ENCODE peak calls at places on chromosomes 4 and X, in five cellular contexts. One of them, this sample, is unnamed.

GRCh38 chr4:165711436-165711835 is 161.6 kb upstream of the TLL1 start:
- DNase-seq in non-pigmented ciliary epithelial cell: no peak
- DNase-seq in RPMI8226: no peak
- DNase-seq in COLO829: no peak
- DNase-seq in NB4: no peak
- DNase-seq in this sample: no peak

GRCh38 chr4:78781925-78782324 is 5.8 kb downstream of the BMP2K start:
- DNase-seq in NB4: peak
- DNase-seq in COLO829: no peak
- DNase-seq in non-pigmented ciliary epithelial cell: no peak
- DNase-seq in RPMI8226: no peak
- DNase-seq in this sample: no peak

GRCh38 chr4:156374069-156374468 is 420.4 kb upstream of the CTSO start:
- DNase-seq in COLO829: no peak
- DNase-seq in NB4: no peak
- DNase-seq in RPMI8226: no peak
- DNase-seq in non-pigmented ciliary epithelial cell: no peak
- DNase-seq in this sample: no peak

GRCh38 chr4:185730849-185731608 is 81.0 kb downstream of the SORBS2 start:
- DNase-seq in RPMI8226: peak
- DNase-seq in non-pigmented ciliary epithelial cell: no peak
- DNase-seq in COLO829: no peak
- DNase-seq in NB4: no peak
- DNase-seq in this sample: no peak

GRCh38 chr4:102139932-102140331 is 205.3 kb downstream of the SLC39A8 start:
- DNase-seq in RPMI8226: no peak
- DNase-seq in COLO829: no peak
- DNase-seq in non-pigmented ciliary epithelial cell: no peak
- DNase-seq in NB4: no peak
- DNase-seq in this sample: no peak

GRCh38 chrX:17869580-17869979 is 8.5 kb upstream of the RAI2 start:
- DNase-seq in NB4: no peak
- DNase-seq in RPMI8226: no peak
- DNase-seq in non-pigmented ciliary epithelial cell: no peak
- DNase-seq in COLO829: no peak
- DNase-seq in this sample: no peak

GRCh38 chr4:25969374-25969773 is 55.4 kb downstream of the SMIM20 start:
- DNase-seq in COLO829: no peak
- DNase-seq in RPMI8226: no peak
- DNase-seq in non-pigmented ciliary epithelial cell: no peak
- DNase-seq in NB4: no peak
- DNase-seq in this sample: no peak

GRCh38 chrX:38052096-38052495 is 45.7 kb downstream of the SYTL5 start:
- DNase-seq in COLO829: peak
- DNase-seq in RPMI8226: no peak
- DNase-seq in non-pigmented ciliary epithelial cell: peak
- DNase-seq in NB4: peak
- DNase-seq in this sample: no peak

GRCh38 chr4:1491630-1492457 is 85.6 kb upstream of the NKX1-1 start:
- DNase-seq in non-pigmented ciliary epithelial cell: no peak
- DNase-seq in NB4: no peak
- DNase-seq in RPMI8226: no peak
- DNase-seq in COLO829: no peak
- DNase-seq in this sample: no peak

GRCh38 chr4:81604683-81605082 is 133.0 kb upstream of the RASGEF1B start:
- DNase-seq in NB4: no peak
- DNase-seq in RPMI8226: no peak
- DNase-seq in non-pigmented ciliary epithelial cell: no peak
- DNase-seq in COLO829: no peak
- DNase-seq in this sample: no peak

GRCh38 chr4:5544762-5545161 is 163.6 kb downstream of the EVC2 start:
- DNase-seq in NB4: no peak
- DNase-seq in RPMI8226: no peak
- DNase-seq in COLO829: no peak
- DNase-seq in non-pigmented ciliary epithelial cell: no peak
- DNase-seq in this sample: no peak

GRCh38 chr4:38071801-38072567 is 111.8 kb downstream of the PTTG2 start:
- DNase-seq in RPMI8226: no peak
- DNase-seq in non-pigmented ciliary epithelial cell: no peak
- DNase-seq in COLO829: no peak
- DNase-seq in NB4: peak
- DNase-seq in this sample: no peak

GRCh38 chr4:184850431-184851199 is 24.8 kb upstream of the ACSL1 start:
- DNase-seq in RPMI8226: no peak
- DNase-seq in non-pigmented ciliary epithelial cell: no peak
- DNase-seq in COLO829: no peak
- DNase-seq in NB4: peak
- DNase-seq in this sample: no peak

GRCh38 chrX:12505127-12505526 is 286.1 kb upstream of the PRPS2 start:
- DNase-seq in RPMI8226: no peak
- DNase-seq in COLO829: no peak
- DNase-seq in non-pigmented ciliary epithelial cell: no peak
- DNase-seq in NB4: no peak
- DNase-seq in this sample: no peak

GRCh38 chr4:142373610-142374009 is 472.5 kb downstream of the INPP4B start:
- DNase-seq in non-pigmented ciliary epithelial cell: no peak
- DNase-seq in RPMI8226: no peak
- DNase-seq in COLO829: no peak
- DNase-seq in NB4: no peak
- DNase-seq in this sample: no peak

GRCh38 chrX:100584636-100585035 is at the start of gene TNMD:
- DNase-seq in non-pigmented ciliary epithelial cell: no peak
- DNase-seq in RPMI8226: no peak
- DNase-seq in NB4: no peak
- DNase-seq in COLO829: no peak
- DNase-seq in this sample: no peak

GRCh38 chrX:134868766-134869495 is 121.9 kb upstream of the SMIM10 start:
- DNase-seq in NB4: no peak
- DNase-seq in COLO829: no peak
- DNase-seq in RPMI8226: no peak
- DNase-seq in non-pigmented ciliary epithelial cell: peak
- DNase-seq in this sample: no peak

GRCh38 chr4:81509822-81510221 is 38.1 kb upstream of the RASGEF1B start:
- DNase-seq in RPMI8226: no peak
- DNase-seq in COLO829: no peak
- DNase-seq in non-pigmented ciliary epithelial cell: no peak
- DNase-seq in NB4: no peak
- DNase-seq in this sample: no peak

This sample was measured in occipital lobe.